ENCODE peak calls at places on chromosomes 1 and 21, in four cellular contexts. One of them, this sample, is unnamed.
A peak's percentile ranks its signal among the peaks of the same experiment; 100 is the strongest.

GRCh38 chr1:35622510-35623171 is 18.7 kb downstream of the PSMB2 start:
- DNase-seq in GM12891: no peak
- DNase-seq in GM12878: no peak
- DNase-seq in K562: no peak
- DNase-seq in this sample: no peak

GRCh38 chr1:119160851-119161250 is 20.4 kb upstream of the WARS2 start:
- DNase-seq in GM12891: no peak
- DNase-seq in GM12878: no peak
- DNase-seq in K562: peak; percentile 5
- DNase-seq in this sample: no peak

GRCh38 chr1:154463512-154463990 is 38.5 kb upstream of the TDRD10 start:
- DNase-seq in GM12891: no peak
- DNase-seq in GM12878: peak; percentile 46
- DNase-seq in K562: no peak
- DNase-seq in this sample: no peak

GRCh38 chr1:226983247-226983997 is 43.3 kb downstream of the COQ8A start:
- DNase-seq in GM12891: peak; percentile 18
- DNase-seq in GM12878: no peak
- DNase-seq in K562: no peak
- DNase-seq in this sample: no peak

GRCh38 chr1:111332190-111332589 is 41.5 kb downstream of the CHIA start:
- DNase-seq in GM12891: peak; percentile 22
- DNase-seq in GM12878: peak; percentile 46
- DNase-seq in K562: no peak
- DNase-seq in this sample: no peak

GRCh38 chr1:110055493-110056283 is 14.8 kb downstream of the ALX3 start:
- DNase-seq in GM12891: no peak
- DNase-seq in GM12878: no peak
- DNase-seq in K562: no peak
- DNase-seq in this sample: no peak

GRCh38 chr1:236045771-236046170 is 19.1 kb downstream of the NID1 start:
- DNase-seq in GM12891: no peak
- DNase-seq in GM12878: no peak
- DNase-seq in K562: no peak
- DNase-seq in this sample: no peak

GRCh38 chr1:161954050-161954449 is 69.6 kb downstream of the OLFML2B start:
- DNase-seq in GM12891: no peak
- DNase-seq in GM12878: no peak
- DNase-seq in K562: no peak
- DNase-seq in this sample: no peak

GRCh38 chr1:1399870-1400575 is 888 bp upstream of the CCNL2 start:
- DNase-seq in GM12891: no peak
- DNase-seq in GM12878: no peak
- DNase-seq in K562: no peak
- DNase-seq in this sample: peak; percentile 36

GRCh38 chr21:42534901-42535378 is 21.3 kb downstream of the SLC37A1 start:
- DNase-seq in GM12891: no peak
- DNase-seq in GM12878: peak; percentile 80
- DNase-seq in K562: no peak
- DNase-seq in this sample: no peak

GRCh38 chr1:160548183-160548582 is 25.1 kb upstream of the SLAMF6 start:
- DNase-seq in GM12891: no peak
- DNase-seq in GM12878: peak; percentile 97
- DNase-seq in K562: no peak
- DNase-seq in this sample: no peak

GRCh38 chr1:229108598-229109201 is 162.2 kb upstream of the RAB4A start:
- DNase-seq in GM12891: no peak
- DNase-seq in GM12878: no peak
- DNase-seq in K562: no peak
- DNase-seq in this sample: no peak

GRCh38 chr1:18200918-18201317 is 93.3 kb downstream of the IGSF21 start:
- DNase-seq in GM12891: no peak
- DNase-seq in GM12878: no peak
- DNase-seq in K562: no peak
- DNase-seq in this sample: no peak

GRCh38 chr21:37866027-37866426 is 50.2 kb downstream of the KCNJ6 start:
- DNase-seq in GM12891: no peak
- DNase-seq in GM12878: no peak
- DNase-seq in K562: no peak
- DNase-seq in this sample: peak; percentile 86

GRCh38 chr1:245645406-245645805 is 490.6 kb downstream of the KIF26B start:
- DNase-seq in GM12891: no peak
- DNase-seq in GM12878: peak; percentile 26
- DNase-seq in K562: no peak
- DNase-seq in this sample: no peak

GRCh38 chr1:246434335-246434734 is 72.7 kb downstream of the SMYD3 start:
- DNase-seq in GM12891: no peak
- DNase-seq in GM12878: no peak
- DNase-seq in K562: no peak
- DNase-seq in this sample: no peak

GRCh38 chr1:114192328-114192727 is 38.7 kb upstream of the SYT6 start:
- DNase-seq in GM12891: no peak
- DNase-seq in GM12878: no peak
- DNase-seq in K562: no peak
- DNase-seq in this sample: no peak

GRCh38 chr1:184801503-184801902 is 46.8 kb upstream of the EDEM3 start:
- DNase-seq in GM12891: no peak
- DNase-seq in GM12878: no peak
- DNase-seq in K562: no peak
- DNase-seq in this sample: no peak

GRCh38 chr1:167666416-167666815 is 36.4 kb downstream of the RCSD1 start:
- DNase-seq in GM12891: no peak
- DNase-seq in GM12878: no peak
- DNase-seq in K562: no peak
- DNase-seq in this sample: no peak

GRCh38 chr1:246906833-246907232 is 24.9 kb downstream of the AHCTF1 start:
- DNase-seq in GM12891: no peak
- DNase-seq in GM12878: no peak
- DNase-seq in K562: no peak
- DNase-seq in this sample: no peak

GRCh38 chr1:64469121-64469520 is 808 bp upstream of the CACHD1 start:
- DNase-seq in GM12891: no peak
- DNase-seq in GM12878: no peak
- DNase-seq in K562: no peak
- DNase-seq in this sample: no peak
- TF ChIP-seq SPI1 in GM12891: no peak
- TF ChIP-seq SPI1 in GM12878: no peak
- TF ChIP-seq SPI1 in K562: no peak
- TF ChIP-seq SPI1 in this sample: no peak

DNA sequence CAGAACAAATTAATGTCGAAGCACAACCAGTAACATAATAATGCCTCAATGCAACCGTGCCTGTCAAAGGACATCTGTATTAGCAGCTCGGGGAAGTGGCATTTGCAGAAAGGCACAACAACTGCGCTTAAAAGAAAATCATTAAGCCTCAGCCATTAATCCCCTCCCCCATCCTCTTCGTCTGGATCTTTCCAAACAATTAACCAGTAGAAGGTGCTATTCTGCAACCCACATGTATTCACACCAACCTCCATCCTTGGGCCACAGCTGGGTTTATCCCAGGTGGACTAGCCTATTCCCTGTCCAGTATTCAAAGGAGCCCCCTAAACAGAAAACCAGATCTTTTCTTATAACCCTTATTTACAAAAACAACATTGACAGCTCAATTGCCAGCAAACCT is 2.6 kb downstream of the RERE start:
- DNase-seq in GM12891: no peak
- DNase-seq in GM12878: no peak
- DNase-seq in K562: peak; percentile 57
- DNase-seq in this sample: no peak
- TF ChIP-seq POLR2AphosphoS5 in GM12891: no peak
- TF ChIP-seq POLR2AphosphoS5 in GM12878: no peak
- TF ChIP-seq POLR2AphosphoS5 in K562: no peak
- TF ChIP-seq POLR2AphosphoS5 in this sample: no peak

DNA sequence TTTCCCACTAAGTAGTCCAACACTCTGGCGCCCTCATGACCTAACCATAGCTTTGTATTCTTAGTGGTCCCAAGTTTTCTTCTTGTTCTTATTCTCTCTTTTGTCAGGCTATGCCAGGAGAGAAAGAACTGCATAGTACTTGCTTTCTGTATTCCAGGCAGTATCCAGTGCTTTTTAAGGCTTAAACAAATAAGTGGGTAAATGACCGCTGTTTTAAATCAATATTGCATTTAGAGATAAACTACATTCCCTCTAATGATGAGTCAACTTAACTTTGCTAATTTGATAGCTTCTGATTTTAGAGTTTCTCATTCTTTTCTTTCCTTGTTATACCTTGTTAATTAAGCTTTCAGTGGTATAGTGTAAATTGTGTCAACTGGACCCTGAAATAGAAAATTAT is 139.6 kb downstream of the ZP4 start:
- DNase-seq in GM12891: no peak
- DNase-seq in GM12878: no peak
- DNase-seq in K562: no peak
- DNase-seq in this sample: no peak
- TF ChIP-seq SPI1 in GM12891: no peak
- TF ChIP-seq SPI1 in GM12878: no peak
- TF ChIP-seq SPI1 in K562: no peak
- TF ChIP-seq SPI1 in this sample: no peak

DNA sequence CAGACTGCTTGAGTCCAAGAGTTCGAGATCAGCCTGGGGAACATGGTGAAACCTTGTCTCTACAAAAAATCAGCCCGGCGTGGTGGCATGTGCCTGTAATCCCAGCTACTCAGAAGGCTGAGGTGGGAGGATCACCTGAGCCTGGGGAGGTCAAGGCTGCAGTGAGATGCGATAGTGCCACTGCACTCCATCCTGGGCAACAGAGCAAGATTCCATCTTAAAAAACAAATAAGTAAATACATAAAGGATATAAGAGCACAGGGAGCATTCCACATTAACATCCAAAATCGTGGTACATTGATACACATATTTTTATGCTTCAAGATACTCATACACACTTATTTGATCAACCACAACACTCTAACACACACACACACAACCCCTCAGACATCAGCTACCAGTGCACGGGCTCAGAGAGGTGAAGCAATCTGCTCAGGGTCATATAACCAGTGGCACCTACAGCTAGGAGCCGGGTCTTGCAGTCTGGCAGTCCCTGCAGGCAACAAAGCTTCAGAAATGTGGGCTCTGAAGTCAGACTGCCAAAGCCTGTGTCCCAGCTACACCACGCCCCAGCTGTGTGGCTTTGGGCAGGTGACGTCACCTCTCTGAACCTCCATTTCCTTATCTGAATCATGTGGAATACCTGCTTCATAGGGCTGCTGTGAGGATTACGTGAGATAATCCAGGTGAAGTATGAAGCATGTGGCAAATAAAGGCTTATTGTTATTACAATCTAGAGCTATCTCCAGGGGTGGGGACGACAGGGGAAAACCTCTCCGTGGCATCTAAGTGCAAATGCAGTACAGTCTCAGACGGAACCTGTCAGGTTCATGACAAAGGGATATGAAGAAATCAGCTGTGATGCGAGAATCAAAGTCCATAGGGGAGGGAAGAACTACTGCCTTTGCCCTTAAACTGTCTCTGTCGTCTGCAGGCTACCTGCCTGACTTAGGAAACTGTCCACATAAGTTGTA is 4.8 kb upstream of the CRYBG2 start:
- DNase-seq in GM12891: no peak
- DNase-seq in GM12878: no peak
- DNase-seq in K562: peak; percentile 46
- DNase-seq in this sample: no peak
- TF ChIP-seq POLR2AphosphoS5 in GM12891: no peak
- TF ChIP-seq POLR2AphosphoS5 in GM12878: no peak
- TF ChIP-seq POLR2AphosphoS5 in K562: no peak
- TF ChIP-seq POLR2AphosphoS5 in this sample: no peak

GRCh38 chr1:211378844-211379243 is 52.2 kb downstream of the TRAF5 start:
- DNase-seq in GM12891: no peak
- DNase-seq in GM12878: no peak
- DNase-seq in K562: no peak
- DNase-seq in this sample: no peak
- TF ChIP-seq SPI1 in GM12891: no peak
- TF ChIP-seq SPI1 in GM12878: no peak
- TF ChIP-seq SPI1 in K562: no peak
- TF ChIP-seq SPI1 in this sample: no peak

DNA sequence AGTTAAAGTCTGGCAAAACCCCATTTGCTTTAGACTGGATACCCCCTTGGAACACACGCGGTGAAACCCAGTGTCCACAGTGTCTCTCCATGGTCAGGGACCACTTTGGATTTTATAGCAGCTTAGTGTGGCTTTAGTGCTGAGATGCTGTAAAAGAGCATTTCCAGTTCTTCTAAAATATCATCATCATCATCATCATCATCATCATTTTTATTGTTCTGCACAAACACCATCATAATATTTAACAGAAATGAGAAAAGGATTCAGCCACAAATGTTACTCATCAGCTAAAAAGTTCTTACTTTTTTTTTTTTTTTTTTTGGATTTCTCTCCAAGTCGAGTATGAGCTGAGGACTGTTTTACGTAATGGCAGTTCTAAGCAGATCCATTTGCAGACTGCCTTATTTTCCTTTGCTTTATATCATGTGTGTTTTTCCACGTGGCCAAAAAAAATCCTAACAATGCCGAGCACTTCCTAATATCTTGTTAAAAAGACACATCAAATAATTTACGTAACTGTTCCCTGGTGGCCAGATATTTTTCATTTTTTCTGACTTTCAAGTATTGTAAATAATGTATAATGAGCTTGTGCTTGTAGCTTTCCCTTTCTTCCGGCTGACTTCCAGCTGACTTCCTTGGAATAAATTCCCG is 62.8 kb downstream of the EVA1C start:
- DNase-seq in GM12891: no peak
- DNase-seq in GM12878: no peak
- DNase-seq in K562: no peak
- DNase-seq in this sample: no peak
- TF ChIP-seq POLR2AphosphoS5 in GM12891: no peak
- TF ChIP-seq POLR2AphosphoS5 in GM12878: no peak
- TF ChIP-seq POLR2AphosphoS5 in K562: no peak
- TF ChIP-seq POLR2AphosphoS5 in this sample: no peak

GRCh38 chr21:34078915-34079314 is 5.5 kb downstream of the MRPS6 start:
- DNase-seq in GM12891: no peak
- DNase-seq in GM12878: no peak
- DNase-seq in K562: no peak
- DNase-seq in this sample: no peak
- TF ChIP-seq SPI1 in GM12891: no peak
- TF ChIP-seq SPI1 in GM12878: no peak
- TF ChIP-seq SPI1 in K562: no peak
- TF ChIP-seq SPI1 in this sample: no peak

GRCh38 chr1:89757532-89757931 is 63.3 kb upstream of the LRRC8D start:
- DNase-seq in GM12891: no peak
- DNase-seq in GM12878: no peak
- DNase-seq in K562: no peak
- DNase-seq in this sample: peak; percentile 98
- TF ChIP-seq POLR2AphosphoS5 in GM12891: no peak
- TF ChIP-seq POLR2AphosphoS5 in GM12878: no peak
- TF ChIP-seq POLR2AphosphoS5 in K562: no peak
- TF ChIP-seq POLR2AphosphoS5 in this sample: peak; percentile 74